ENCODE peak calls at places on chromosome 15, in ten cellular contexts. One of them, this sample, is unnamed.

GRCh38 chr15:63449711-63450110 is 54.7 kb upstream of the USP3 start:
- DNase-seq in AG04450: no peak
- DNase-seq in SK-N-SH: peak; percentile 44
- DNase-seq in tibial nerve: no peak
- DNase-seq in transverse colon: peak; percentile 26
- DNase-seq in tibial artery: no peak
- DNase-seq in K562: no peak
- DNase-seq in right atrium auricular region: no peak
- DNase-seq in GM23338: peak; percentile 61
- DNase-seq in spleen: no peak
- DNase-seq in this sample: no peak

GRCh38 chr15:69265347-69265955 is 33.3 kb upstream of the PAQR5 start:
- DNase-seq in AG04450: no peak
- DNase-seq in SK-N-SH: no peak
- DNase-seq in tibial nerve: no peak
- DNase-seq in transverse colon: no peak
- DNase-seq in tibial artery: no peak
- DNase-seq in K562: no peak
- DNase-seq in right atrium auricular region: no peak
- DNase-seq in GM23338: peak; percentile 57
- DNase-seq in spleen: no peak
- DNase-seq in this sample: peak; percentile 47

GRCh38 chr15:74906450-74907276 is at the start of gene FAM219B:
- DNase-seq in AG04450: peak; percentile 60
- DNase-seq in SK-N-SH: peak; percentile 98
- DNase-seq in tibial nerve: peak; percentile 88
- DNase-seq in transverse colon: peak; percentile 95
- DNase-seq in tibial artery: peak; percentile 93
- DNase-seq in K562: peak; percentile 95
- DNase-seq in right atrium auricular region: peak; percentile 95
- DNase-seq in GM23338: peak; percentile 97
- DNase-seq in spleen: peak; percentile 99
- DNase-seq in this sample: peak; percentile 91

GRCh38 chr15:56774356-56774755 is 41.0 kb upstream of the ZNF280D start:
- DNase-seq in AG04450: no peak
- DNase-seq in SK-N-SH: no peak
- DNase-seq in tibial nerve: no peak
- DNase-seq in transverse colon: no peak
- DNase-seq in tibial artery: no peak
- DNase-seq in K562: no peak
- DNase-seq in right atrium auricular region: no peak
- DNase-seq in GM23338: no peak
- DNase-seq in spleen: no peak
- DNase-seq in this sample: no peak

GRCh38 chr15:72020799-72021198 is 97.2 kb downstream of the MYO9A start:
- DNase-seq in AG04450: no peak
- DNase-seq in SK-N-SH: no peak
- DNase-seq in tibial nerve: no peak
- DNase-seq in transverse colon: no peak
- DNase-seq in tibial artery: no peak
- DNase-seq in K562: no peak
- DNase-seq in right atrium auricular region: no peak
- DNase-seq in GM23338: no peak
- DNase-seq in spleen: no peak
- DNase-seq in this sample: no peak

GRCh38 chr15:99387769-99388168 is 136.5 kb downstream of the LRRC28 start:
- DNase-seq in AG04450: no peak
- DNase-seq in SK-N-SH: no peak
- DNase-seq in tibial nerve: no peak
- DNase-seq in transverse colon: no peak
- DNase-seq in tibial artery: no peak
- DNase-seq in K562: no peak
- DNase-seq in right atrium auricular region: no peak
- DNase-seq in GM23338: no peak
- DNase-seq in spleen: no peak
- DNase-seq in this sample: no peak

GRCh38 chr15:25863067-25863967 is at the start of gene ATP10A:
- DNase-seq in AG04450: no peak
- DNase-seq in SK-N-SH: peak; percentile 56
- DNase-seq in tibial nerve: no peak
- DNase-seq in transverse colon: no peak
- DNase-seq in tibial artery: peak; percentile 59
- DNase-seq in K562: no peak
- DNase-seq in right atrium auricular region: no peak
- DNase-seq in GM23338: peak; percentile 77
- DNase-seq in spleen: no peak
- DNase-seq in this sample: no peak

GRCh38 chr15:38260077-38260476 is 7.4 kb downstream of the SPRED1 start:
- DNase-seq in AG04450: no peak
- DNase-seq in SK-N-SH: no peak
- DNase-seq in tibial nerve: no peak
- DNase-seq in transverse colon: no peak
- DNase-seq in tibial artery: no peak
- DNase-seq in K562: no peak
- DNase-seq in right atrium auricular region: no peak
- DNase-seq in GM23338: peak; percentile 80
- DNase-seq in spleen: no peak
- DNase-seq in this sample: no peak

GRCh38 chr15:75732206-75732808 is 19.7 kb upstream of the CSPG4 start:
- DNase-seq in AG04450: no peak
- DNase-seq in SK-N-SH: no peak
- DNase-seq in tibial nerve: no peak
- DNase-seq in transverse colon: no peak
- DNase-seq in tibial artery: peak; percentile 18
- DNase-seq in K562: no peak
- DNase-seq in right atrium auricular region: no peak
- DNase-seq in GM23338: no peak
- DNase-seq in spleen: peak; percentile 64
- DNase-seq in this sample: no peak

DNA sequence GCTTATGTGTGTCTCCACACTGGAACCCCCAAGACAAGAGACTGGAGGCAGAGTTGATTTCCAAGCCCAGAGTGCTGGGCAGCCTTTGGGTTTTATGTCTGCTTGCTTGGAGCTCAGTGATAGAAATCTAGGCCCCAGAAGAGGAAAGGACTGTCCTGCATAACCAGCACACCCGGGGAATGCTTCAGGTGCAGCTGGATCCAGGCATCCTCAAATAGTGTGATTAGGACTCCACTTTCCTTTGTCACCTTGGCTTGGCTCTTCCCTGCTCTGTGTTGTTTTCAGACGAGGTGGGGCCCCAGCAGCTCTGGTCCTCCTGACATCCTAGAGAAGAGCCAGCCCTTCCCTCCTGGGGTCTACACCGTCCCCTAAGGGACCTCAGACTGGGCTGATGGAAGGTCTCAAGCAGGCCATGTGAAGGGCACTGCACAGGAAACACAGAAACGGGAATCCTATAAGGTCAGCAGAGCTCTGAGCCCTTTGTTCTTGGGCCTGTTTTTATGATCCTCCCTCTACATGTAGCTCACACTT is 143.7 kb downstream of the TJP1 start:
- DNase-seq in AG04450: no peak
- DNase-seq in SK-N-SH: no peak
- DNase-seq in tibial nerve: no peak
- DNase-seq in transverse colon: no peak
- DNase-seq in tibial artery: no peak
- DNase-seq in K562: no peak
- DNase-seq in right atrium auricular region: no peak
- DNase-seq in GM23338: no peak
- DNase-seq in spleen: peak; percentile 38
- DNase-seq in this sample: no peak
- H3K27ac ChIP-seq in AG04450: no peak overlapping the region
- H3K27ac ChIP-seq in SK-N-SH: no peak overlapping the region
- H3K27ac ChIP-seq in tibial nerve: no peak overlapping the region
- H3K27ac ChIP-seq in transverse colon: peak overlapping the region; percentile 79
- H3K27ac ChIP-seq in tibial artery: no peak overlapping the region
- H3K27ac ChIP-seq in K562: no peak overlapping the region
- H3K27ac ChIP-seq in right atrium auricular region: no peak overlapping the region
- H3K27ac ChIP-seq in GM23338: no peak overlapping the region
- H3K27ac ChIP-seq in spleen: no peak overlapping the region
- H3K27ac ChIP-seq in this sample: no peak overlapping the region

GRCh38 chr15:41934843-41935242 is 37.5 kb downstream of the EHD4 start:
- DNase-seq in AG04450: no peak
- DNase-seq in SK-N-SH: no peak
- DNase-seq in tibial nerve: no peak
- DNase-seq in transverse colon: peak; percentile 61
- DNase-seq in tibial artery: no peak
- DNase-seq in K562: no peak
- DNase-seq in right atrium auricular region: no peak
- DNase-seq in GM23338: peak; percentile 51
- DNase-seq in spleen: peak; percentile 91
- DNase-seq in this sample: peak; percentile 64

GRCh38 chr15:41937568-41937923 is 34.8 kb downstream of the EHD4 start:
- DNase-seq in AG04450: no peak
- DNase-seq in SK-N-SH: no peak
- DNase-seq in tibial nerve: no peak
- DNase-seq in transverse colon: no peak
- DNase-seq in tibial artery: no peak
- DNase-seq in K562: no peak
- DNase-seq in right atrium auricular region: no peak
- DNase-seq in GM23338: no peak
- DNase-seq in spleen: no peak
- DNase-seq in this sample: no peak

GRCh38 chr15:41936649-41937567 is 35.4 kb downstream of the EHD4 start:
- DNase-seq in AG04450: no peak
- DNase-seq in SK-N-SH: no peak
- DNase-seq in tibial nerve: no peak
- DNase-seq in transverse colon: peak; percentile 46
- DNase-seq in tibial artery: no peak
- DNase-seq in K562: no peak
- DNase-seq in right atrium auricular region: peak; percentile 79
- DNase-seq in GM23338: no peak
- DNase-seq in spleen: peak; percentile 86
- DNase-seq in this sample: no peak

GRCh38 chr15:41935566-41936020 is 36.8 kb downstream of the EHD4 start:
- DNase-seq in AG04450: no peak
- DNase-seq in SK-N-SH: no peak
- DNase-seq in tibial nerve: no peak
- DNase-seq in transverse colon: no peak
- DNase-seq in tibial artery: no peak
- DNase-seq in K562: no peak
- DNase-seq in right atrium auricular region: no peak
- DNase-seq in GM23338: no peak
- DNase-seq in spleen: no peak
- DNase-seq in this sample: no peak

GRCh38 chr15:41936155-41936554 is 36.2 kb downstream of the EHD4 start:
- DNase-seq in AG04450: no peak
- DNase-seq in SK-N-SH: no peak
- DNase-seq in tibial nerve: no peak
- DNase-seq in transverse colon: no peak
- DNase-seq in tibial artery: no peak
- DNase-seq in K562: no peak
- DNase-seq in right atrium auricular region: no peak
- DNase-seq in GM23338: no peak
- DNase-seq in spleen: no peak
- DNase-seq in this sample: no peak
- H3K27ac ChIP-seq in AG04450: no peak overlapping the region
- H3K27ac ChIP-seq in SK-N-SH: peak overlapping the region; percentile 65
- H3K27ac ChIP-seq in tibial nerve: peak overlapping the region; percentile 10
- H3K27ac ChIP-seq in transverse colon: peak overlapping the region; percentile 11
- H3K27ac ChIP-seq in tibial artery: no peak overlapping the region
- H3K27ac ChIP-seq in K562: no peak overlapping the region
- H3K27ac ChIP-seq in right atrium auricular region: peak overlapping the region; percentile 60
- H3K27ac ChIP-seq in GM23338: no peak overlapping the region
- H3K27ac ChIP-seq in spleen: peak overlapping the region; percentile 83
- H3K27ac ChIP-seq in this sample: no peak overlapping the region

GRCh38 chr15:100899601-100900000 is 19.6 kb upstream of the LRRK1 start:
- DNase-seq in AG04450: no peak
- DNase-seq in SK-N-SH: no peak
- DNase-seq in tibial nerve: no peak
- DNase-seq in transverse colon: no peak
- DNase-seq in tibial artery: no peak
- DNase-seq in K562: no peak
- DNase-seq in right atrium auricular region: no peak
- DNase-seq in GM23338: no peak
- DNase-seq in spleen: no peak
- DNase-seq in this sample: no peak

GRCh38 chr15:100901296-100901695 is 17.9 kb upstream of the LRRK1 start:
- DNase-seq in AG04450: no peak
- DNase-seq in SK-N-SH: no peak
- DNase-seq in tibial nerve: no peak
- DNase-seq in transverse colon: no peak
- DNase-seq in tibial artery: no peak
- DNase-seq in K562: no peak
- DNase-seq in right atrium auricular region: no peak
- DNase-seq in GM23338: no peak
- DNase-seq in spleen: no peak
- DNase-seq in this sample: no peak

GRCh38 chr15:100901702-100902435 is 17.3 kb upstream of the LRRK1 start:
- DNase-seq in AG04450: no peak
- DNase-seq in SK-N-SH: no peak
- DNase-seq in tibial nerve: no peak
- DNase-seq in transverse colon: no peak
- DNase-seq in tibial artery: no peak
- DNase-seq in K562: no peak
- DNase-seq in right atrium auricular region: no peak
- DNase-seq in GM23338: no peak
- DNase-seq in spleen: no peak
- DNase-seq in this sample: no peak

GRCh38 chr15:100900136-100900894 is 18.8 kb upstream of the LRRK1 start:
- DNase-seq in AG04450: no peak
- DNase-seq in SK-N-SH: no peak
- DNase-seq in tibial nerve: no peak
- DNase-seq in transverse colon: peak; percentile 68
- DNase-seq in tibial artery: no peak
- DNase-seq in K562: peak; percentile 22
- DNase-seq in right atrium auricular region: no peak
- DNase-seq in GM23338: no peak
- DNase-seq in spleen: no peak
- DNase-seq in this sample: no peak

GRCh38 chr15:100900895-100901169 is 18.3 kb upstream of the LRRK1 start:
- DNase-seq in AG04450: no peak
- DNase-seq in SK-N-SH: peak; percentile 39
- DNase-seq in tibial nerve: no peak
- DNase-seq in transverse colon: no peak
- DNase-seq in tibial artery: no peak
- DNase-seq in K562: no peak
- DNase-seq in right atrium auricular region: no peak
- DNase-seq in GM23338: no peak
- DNase-seq in spleen: no peak
- DNase-seq in this sample: no peak
- H3K27ac ChIP-seq in AG04450: no peak overlapping the region
- H3K27ac ChIP-seq in SK-N-SH: no peak overlapping the region
- H3K27ac ChIP-seq in tibial nerve: peak overlapping the region; percentile 9
- H3K27ac ChIP-seq in transverse colon: peak overlapping the region; percentile 80
- H3K27ac ChIP-seq in tibial artery: no peak overlapping the region
- H3K27ac ChIP-seq in K562: no peak overlapping the region
- H3K27ac ChIP-seq in right atrium auricular region: no peak overlapping the region
- H3K27ac ChIP-seq in GM23338: no peak overlapping the region
- H3K27ac ChIP-seq in spleen: peak overlapping the region; percentile 89
- H3K27ac ChIP-seq in this sample: no peak overlapping the region

GRCh38 chr15:32718822-32719716 is 1.3 kb downstream of the GREM1 start:
- DNase-seq in AG04450: no peak
- DNase-seq in SK-N-SH: peak; percentile 69
- DNase-seq in tibial nerve: no peak
- DNase-seq in transverse colon: peak; percentile 17
- DNase-seq in tibial artery: no peak
- DNase-seq in K562: no peak
- DNase-seq in right atrium auricular region: no peak
- DNase-seq in GM23338: peak; percentile 63
- DNase-seq in spleen: no peak
- DNase-seq in this sample: no peak
- H3K27ac ChIP-seq in AG04450: peak overlapping the region; percentile 96
- H3K27ac ChIP-seq in SK-N-SH: peak overlapping the region; percentile 69
- H3K27ac ChIP-seq in tibial nerve: no peak overlapping the region
- H3K27ac ChIP-seq in transverse colon: peak overlapping the region; percentile 57
- H3K27ac ChIP-seq in tibial artery: no peak overlapping the region
- H3K27ac ChIP-seq in K562: no peak overlapping the region
- H3K27ac ChIP-seq in right atrium auricular region: no peak overlapping the region
- H3K27ac ChIP-seq in GM23338: no peak overlapping the region
- H3K27ac ChIP-seq in spleen: no peak overlapping the region
- H3K27ac ChIP-seq in this sample: no peak overlapping the region

This sample was measured in OCI-LY7.